ENCODE peak calls at places on chromosomes 4 and X, in four cellular contexts. A is GM23248, T is fibroblast of lung, Y is A673. B is an unnamed sample.
A peak's percentile ranks its signal among the peaks of the same experiment; 100 is the strongest.

GRCh38 chr4:119025440-119025839 is 110.2 kb upstream of the MYOZ2 start:
- DNase-seq in A (peak; percentile 84), Y (peak; percentile 48), T (peak; percentile 77), B (peak; percentile 74)

GRCh38 chr4:98626350-98626749 is 32.1 kb downstream of the TSPAN5 start:
- DNase-seq in Y (peak; percentile 11), T (peak; percentile 97), A (peak; percentile 93), B (peak; percentile 93)

GRCh38 chr4:2402453-2402852 is 16.0 kb downstream of the ZFYVE28 start:
- DNase-seq in A (no peak), Y (no peak), T (no peak), B (no peak)

GRCh38 chr4:53706422-53707032 is 115.2 kb upstream of the LNX1 start:
- DNase-seq in Y (peak; percentile 21), T (peak; percentile 54), A (peak; percentile 79), B (peak; percentile 48)

GRCh38 chr4:168691621-168692376 is 194.9 kb downstream of the PALLD start:
- DNase-seq in Y (no peak), T (no peak), A (no peak), B (no peak)

GRCh38 chr4:128810331-128810870 is 901 bp downstream of the JADE1 start:
- DNase-seq in A (peak; percentile 65), T (no peak), Y (no peak), B (no peak)

GRCh38 chr4:138507527-138507926 is 265.4 kb upstream of the SLC7A11 start:
- DNase-seq in T (peak; percentile 71), Y (no peak), A (peak; percentile 39), B (no peak)

GRCh38 chr4:6201580-6202091 is 1.3 kb upstream of the JAKMIP1 start:
- DNase-seq in Y (no peak), T (no peak), A (no peak), B (no peak)

GRCh38 chr4:64539234-64539849 is 130.1 kb upstream of the TECRL start:
- DNase-seq in Y (peak; percentile 43), T (peak; percentile 51), A (peak; percentile 64), B (peak; percentile 37)

GRCh38 chr4:152050098-152050497 is 289.3 kb upstream of the GATB start:
- DNase-seq in Y (no peak), A (no peak), T (no peak), B (no peak)

GRCh38 chrX:107766470-107767140 is 9.0 kb downstream of the TSC22D3 start:
- DNase-seq in Y (no peak), A (peak; percentile 71), T (peak; percentile 25), B (peak; percentile 42)

GRCh38 chrX:44927398-44927797 is 54.4 kb downstream of the KDM6A start:
- DNase-seq in A (no peak), Y (no peak), T (no peak), B (no peak)

GRCh38 chr4:106864231-106864630 is 171.9 kb downstream of the DKK2 start:
- DNase-seq in Y (no peak), A (peak; percentile 84), T (peak; percentile 86), B (no peak)

GRCh38 chrX:71372388-71372787 is 6.2 kb downstream of the TAF1 start:
- DNase-seq in T (no peak), Y (no peak), A (no peak), B (no peak)

GRCh38 chr4:112509243-112510190 is 6.5 kb downstream of the NEUROG2 start:
- DNase-seq in A (peak; percentile 59), T (peak; percentile 19), Y (no peak), B (no peak)

GRCh38 chr4:33722254-33722653 is 2522.1 kb downstream of the ARAP2 start:
- DNase-seq in Y (no peak), A (peak; percentile 71), T (peak; percentile 18), B (no peak)

GRCh38 chrX:67612231-67612630 is 68.4 kb downstream of the AR start:
- DNase-seq in A (peak; percentile 27), T (peak; percentile 69), Y (no peak), B (no peak)

GRCh38 chrX:40084471-40084870 is 13.3 kb downstream of the BCOR start:
- DNase-seq in Y (no peak), T (no peak), A (no peak), B (no peak)
- H3K4me1 ChIP-seq in Y (peaks cover 69% of the 10 kb centered on the region), T (peaks cover 30% of the 10 kb centered on the region), A (peaks cover 7% of the 10 kb centered on the region), B (peaks cover 4% of the 10 kb centered on the region)

DNA sequence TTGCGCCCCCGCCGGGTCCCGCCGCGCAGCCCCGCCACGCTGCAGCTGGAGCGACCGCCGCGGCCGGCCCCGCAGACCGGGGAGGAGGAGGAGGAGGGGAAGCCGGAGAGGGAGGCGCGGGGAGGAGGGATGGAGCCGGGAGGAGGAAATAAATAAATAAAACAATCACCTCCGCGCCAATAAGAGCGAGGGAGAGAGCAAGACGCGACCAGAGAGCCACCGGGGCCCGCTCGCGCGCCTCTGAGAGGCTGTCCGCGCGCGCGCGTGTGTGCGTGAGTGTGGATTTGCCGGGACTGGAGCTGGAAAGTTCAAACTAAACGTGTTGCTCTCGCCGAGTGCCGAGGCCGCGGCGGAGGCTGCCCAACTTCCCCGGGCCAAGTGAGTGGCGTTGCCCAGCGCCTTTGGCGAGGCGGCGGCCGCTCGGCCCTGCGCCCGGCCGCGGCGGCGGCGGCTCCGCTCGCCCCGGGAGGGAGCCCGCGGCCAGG is 2184.4 kb upstream of the TENM3 start:
- DNase-seq in Y (peak; percentile 77), T (peak; percentile 68), A (peak; percentile 44), B (peak; percentile 25)
- TF ChIP-seq EZH2 in Y (no peak), T (no peak), A (no peak), B (no peak)

DNA sequence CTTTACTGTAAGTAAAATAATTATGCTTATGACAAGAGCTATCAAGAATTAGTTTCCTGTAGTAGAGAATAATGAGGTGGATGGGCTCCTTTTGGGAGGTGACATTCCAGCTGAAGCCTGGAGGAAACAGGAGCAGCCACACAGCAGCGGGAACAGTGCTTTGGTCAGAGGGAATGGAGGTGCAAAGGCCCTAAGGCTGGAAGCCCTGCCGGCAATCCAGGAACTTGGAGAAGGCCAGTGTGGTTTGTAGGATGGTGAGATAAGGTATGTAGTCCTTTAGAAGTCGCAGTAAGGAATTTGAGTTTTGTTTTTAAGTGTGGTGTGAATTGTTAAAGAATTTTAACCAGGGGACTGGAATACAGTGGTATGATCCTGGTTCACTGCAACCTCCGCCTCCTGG is 8.1 kb downstream of the TMEM131L start:
- DNase-seq in T (no peak), Y (no peak), A (no peak), B (no peak)
- H3K4me1 ChIP-seq in T (no peaks in the 10 kb centered on the region), Y (peaks cover 1% of the 10 kb centered on the region), A (peaks cover 1% of the 10 kb centered on the region), B (peaks cover 26% of the 10 kb centered on the region)

DNA sequence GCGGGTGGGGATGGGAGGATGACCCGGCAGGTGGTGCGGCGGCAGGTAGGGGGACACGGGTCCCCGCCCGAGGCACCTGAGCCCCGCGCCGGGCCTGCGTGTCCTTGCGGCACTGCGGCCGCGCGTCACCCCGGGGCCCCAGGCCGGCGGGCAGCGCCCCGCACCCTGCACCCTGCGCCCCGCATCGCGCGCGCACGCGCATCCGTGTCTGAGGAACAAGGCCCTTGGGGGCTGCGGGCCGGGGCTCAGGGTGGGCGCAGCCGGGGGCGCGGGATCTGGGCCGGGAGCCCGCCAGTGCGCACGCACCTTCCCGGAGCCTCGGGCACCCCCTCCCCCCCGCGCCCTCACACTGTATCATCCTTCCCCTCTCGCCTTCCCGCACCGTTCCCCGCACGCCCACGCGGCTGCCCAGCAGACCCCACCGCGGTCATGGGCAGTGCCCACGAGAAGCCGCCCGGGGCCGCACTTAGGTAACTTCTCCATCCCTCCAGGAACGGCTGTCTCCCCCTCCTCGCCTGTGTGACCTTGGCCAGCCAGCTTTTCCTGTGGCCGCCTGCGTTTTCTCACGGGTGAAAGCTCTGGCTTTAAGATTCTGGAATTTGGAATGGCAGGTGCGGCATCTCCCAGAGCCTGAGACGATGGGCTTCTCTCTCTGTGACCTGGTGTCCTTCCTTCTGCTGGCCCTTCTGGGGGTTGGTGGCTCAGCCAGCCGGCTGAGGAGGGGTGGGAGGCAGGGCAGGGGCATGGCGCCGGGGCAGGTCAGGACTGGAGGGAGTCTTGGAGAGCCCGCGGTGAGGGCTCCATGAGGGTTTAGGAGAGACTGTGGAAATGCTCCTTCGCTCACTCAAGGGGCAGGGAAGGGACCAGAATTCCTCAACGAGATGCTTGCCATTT is 746 bp downstream of the ATP2B3 start:
- DNase-seq in A (no peak), Y (no peak), T (no peak), B (no peak)
- TF ChIP-seq EZH2 in A (peak; percentile 62), Y (no peak), T (peak; percentile 51), B (no peak)

GRCh38 chr4:38101563-38101962 is 141.4 kb downstream of the PTTG2 start:
- DNase-seq in Y (no peak), T (peak; percentile 86), A (peak; percentile 83), B (peak; percentile 94)
- H3K4me1 ChIP-seq in Y (no peaks in the 10 kb centered on the region), T (peaks cover 4% of the 10 kb centered on the region), A (peaks cover 42% of the 10 kb centered on the region), B (peaks cover 34% of the 10 kb centered on the region)

GRCh38 chr4:4855293-4856070 is 4.0 kb upstream of the MSX1 start:
- DNase-seq in T (no peak), A (no peak), Y (no peak), B (no peak)
- TF ChIP-seq EZH2 in T (peak; percentile 63), A (no peak), Y (no peak), B (peak; percentile 94)

GRCh38 chr4:40800064-40800463 is 50.3 kb downstream of the NSUN7 start:
- DNase-seq in A (no peak), T (no peak), Y (no peak), B (no peak)

GRCh38 chr4:40809058-40809457 is 59.3 kb downstream of the NSUN7 start:
- DNase-seq in T (no peak), A (no peak), Y (no peak), B (no peak)

GRCh38 chr4:40804598-40804997 is 54.8 kb downstream of the NSUN7 start:
- DNase-seq in Y (no peak), A (no peak), T (no peak), B (no peak)
- H3K4me1 ChIP-seq in Y (no peaks in the 10 kb centered on the region), A (no peaks in the 10 kb centered on the region), T (no peaks in the 10 kb centered on the region), B (no peaks in the 10 kb centered on the region)

DNA sequence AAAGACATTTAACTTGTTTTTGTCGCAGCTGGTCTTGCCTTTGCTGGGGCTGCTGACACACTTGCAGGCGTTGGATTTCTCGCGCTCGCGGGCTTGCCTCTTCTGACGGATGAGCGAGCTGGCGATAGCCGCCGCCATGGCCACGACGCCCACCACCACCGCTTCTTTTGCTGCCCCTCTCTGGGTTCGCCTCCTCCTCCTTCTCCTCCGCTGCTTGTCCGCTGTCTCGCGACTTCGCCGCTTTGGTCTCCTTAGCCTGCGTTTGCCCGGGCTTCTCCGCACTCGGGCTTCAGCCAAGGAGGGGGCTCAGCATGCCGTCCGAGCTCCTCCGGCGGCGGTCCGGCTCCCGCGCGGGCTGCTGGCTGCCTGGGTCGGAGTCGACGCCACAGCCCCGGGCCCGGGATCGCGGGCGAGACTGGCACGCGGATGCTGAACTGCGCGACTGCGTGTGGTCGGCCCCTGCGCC is 618 bp downstream of the FGF13 start:
- DNase-seq in Y (peak; percentile 21), A (peak; percentile 39), T (peak; percentile 9), B (no peak)
- TF ChIP-seq EZH2 in Y (no peak), A (no peak), T (no peak), B (no peak)

GRCh38 chr4:153345011-153345981 is 808 bp downstream of the MND1 start:
- DNase-seq in A (peak; percentile 79), T (peak; percentile 61), Y (peak; percentile 80), B (peak; percentile 74)
- H3K4me1 ChIP-seq in A (peaks cover 13% of the 10 kb centered on the region), T (peaks cover 2% of the 10 kb centered on the region), Y (peaks cover 46% of the 10 kb centered on the region), B (peaks cover 12% of the 10 kb centered on the region)

GRCh38 chr4:171812377-171813194 is 618 bp upstream of the GALNTL6 start:
- DNase-seq in T (peak; percentile 0), A (no peak), Y (peak; percentile 3), B (peak; percentile 0)
- TF ChIP-seq EZH2 in T (no peak), A (no peak), Y (peak; percentile 30), B (peak; percentile 76)

B was measured in mammary epithelial cell.